ENCODE peak calls at places on chromosomes 6 and 20, in ten cellular contexts. One of them, this sample, is unnamed.
A peak's percentile ranks its signal among the peaks of the same experiment; 100 is the strongest.

GRCh38 chr6:157029980-157030690 is 253.0 kb downstream of the ARID1B start:
- DNase-seq in prostate gland: no peak
- DNase-seq in right lobe of liver: no peak
- DNase-seq in transverse colon: no peak
- DNase-seq in lower leg skin: no peak
- DNase-seq in uterus: no peak
- DNase-seq in A549: no peak
- DNase-seq in HepG2: no peak
- DNase-seq in stomach: no peak
- DNase-seq in thyroid gland: no peak
- DNase-seq in this sample: no peak

GRCh38 chr20:1443085-1443484 is 23.6 kb downstream of the NSFL1C start:
- DNase-seq in prostate gland: no peak
- DNase-seq in right lobe of liver: no peak
- DNase-seq in transverse colon: no peak
- DNase-seq in lower leg skin: no peak
- DNase-seq in uterus: no peak
- DNase-seq in A549: no peak
- DNase-seq in HepG2: no peak
- DNase-seq in stomach: no peak
- DNase-seq in thyroid gland: no peak
- DNase-seq in this sample: no peak

GRCh38 chr6:165936096-165936495 is 231.6 kb downstream of the TBXT start:
- DNase-seq in prostate gland: no peak
- DNase-seq in right lobe of liver: no peak
- DNase-seq in transverse colon: no peak
- DNase-seq in lower leg skin: no peak
- DNase-seq in uterus: no peak
- DNase-seq in A549: no peak
- DNase-seq in HepG2: no peak
- DNase-seq in stomach: no peak
- DNase-seq in thyroid gland: no peak
- DNase-seq in this sample: no peak

GRCh38 chr6:72826744-72827438 is 205.0 kb downstream of the KCNQ5 start:
- DNase-seq in prostate gland: no peak
- DNase-seq in right lobe of liver: no peak
- DNase-seq in transverse colon: no peak
- DNase-seq in lower leg skin: no peak
- DNase-seq in uterus: no peak
- DNase-seq in A549: no peak
- DNase-seq in HepG2: no peak
- DNase-seq in stomach: no peak
- DNase-seq in thyroid gland: no peak
- DNase-seq in this sample: no peak

GRCh38 chr6:113299526-113299925 is 557.6 kb upstream of the MARCKS start:
- DNase-seq in prostate gland: no peak
- DNase-seq in right lobe of liver: no peak
- DNase-seq in transverse colon: no peak
- DNase-seq in lower leg skin: no peak
- DNase-seq in uterus: no peak
- DNase-seq in A549: no peak
- DNase-seq in HepG2: no peak
- DNase-seq in stomach: no peak
- DNase-seq in thyroid gland: no peak
- DNase-seq in this sample: no peak

GRCh38 chr6:84061174-84061573 is 27.6 kb downstream of the MRAP2 start:
- DNase-seq in prostate gland: no peak
- DNase-seq in right lobe of liver: no peak
- DNase-seq in transverse colon: no peak
- DNase-seq in lower leg skin: no peak
- DNase-seq in uterus: no peak
- DNase-seq in A549: no peak
- DNase-seq in HepG2: no peak
- DNase-seq in stomach: no peak
- DNase-seq in thyroid gland: no peak
- DNase-seq in this sample: no peak

GRCh38 chr20:1369970-1370369 is 22.9 kb downstream of the FKBP1A start:
- DNase-seq in prostate gland: no peak
- DNase-seq in right lobe of liver: no peak
- DNase-seq in transverse colon: no peak
- DNase-seq in lower leg skin: no peak
- DNase-seq in uterus: no peak
- DNase-seq in A549: no peak
- DNase-seq in HepG2: no peak
- DNase-seq in stomach: no peak
- DNase-seq in thyroid gland: no peak
- DNase-seq in this sample: no peak

GRCh38 chr6:111468329-111469012 is 14.5 kb downstream of the REV3L start:
- DNase-seq in prostate gland: no peak
- DNase-seq in right lobe of liver: no peak
- DNase-seq in transverse colon: no peak
- DNase-seq in lower leg skin: no peak
- DNase-seq in uterus: no peak
- DNase-seq in A549: no peak
- DNase-seq in HepG2: no peak
- DNase-seq in stomach: no peak
- DNase-seq in thyroid gland: peak; percentile 23
- DNase-seq in this sample: no peak

GRCh38 chr6:67759001-67759400 is 876.1 kb upstream of the ADGRB3 start:
- DNase-seq in prostate gland: no peak
- DNase-seq in right lobe of liver: no peak
- DNase-seq in transverse colon: no peak
- DNase-seq in lower leg skin: no peak
- DNase-seq in uterus: no peak
- DNase-seq in A549: no peak
- DNase-seq in HepG2: no peak
- DNase-seq in stomach: no peak
- DNase-seq in thyroid gland: no peak
- DNase-seq in this sample: no peak

GRCh38 chr6:146095481-146095880 is 66.6 kb downstream of the GRM1 start:
- DNase-seq in prostate gland: no peak
- DNase-seq in right lobe of liver: no peak
- DNase-seq in transverse colon: no peak
- DNase-seq in lower leg skin: no peak
- DNase-seq in uterus: no peak
- DNase-seq in A549: no peak
- DNase-seq in HepG2: no peak
- DNase-seq in stomach: no peak
- DNase-seq in thyroid gland: no peak
- DNase-seq in this sample: no peak

GRCh38 chr6:41177287-41177686 is 14.4 kb upstream of the TREM2 start:
- DNase-seq in prostate gland: no peak
- DNase-seq in right lobe of liver: no peak
- DNase-seq in transverse colon: no peak
- DNase-seq in lower leg skin: no peak
- DNase-seq in uterus: no peak
- DNase-seq in A549: no peak
- DNase-seq in HepG2: no peak
- DNase-seq in stomach: no peak
- DNase-seq in thyroid gland: no peak
- DNase-seq in this sample: no peak

GRCh38 chr6:97405818-97406409 is 122.9 kb upstream of the MMS22L start:
- DNase-seq in prostate gland: no peak
- DNase-seq in right lobe of liver: no peak
- DNase-seq in transverse colon: no peak
- DNase-seq in lower leg skin: no peak
- DNase-seq in uterus: no peak
- DNase-seq in A549: no peak
- DNase-seq in HepG2: no peak
- DNase-seq in stomach: no peak
- DNase-seq in thyroid gland: no peak
- DNase-seq in this sample: no peak

GRCh38 chr6:29965873-29966601 is 23.7 kb downstream of the HLA-A start:
- DNase-seq in prostate gland: peak; percentile 57
- DNase-seq in right lobe of liver: peak; percentile 94
- DNase-seq in transverse colon: peak; percentile 91
- DNase-seq in lower leg skin: peak; percentile 95
- DNase-seq in uterus: peak; percentile 75
- DNase-seq in A549: peak; percentile 78
- DNase-seq in HepG2: peak; percentile 95
- DNase-seq in stomach: peak; percentile 92
- DNase-seq in thyroid gland: peak; percentile 96
- DNase-seq in this sample: peak; percentile 65

GRCh38 chr6:137874204-137875001 is 7.3 kb downstream of the TNFAIP3 start:
- DNase-seq in prostate gland: no peak
- DNase-seq in right lobe of liver: no peak
- DNase-seq in transverse colon: peak; percentile 40
- DNase-seq in lower leg skin: no peak
- DNase-seq in uterus: no peak
- DNase-seq in A549: peak; percentile 31
- DNase-seq in HepG2: no peak
- DNase-seq in stomach: peak; percentile 31
- DNase-seq in thyroid gland: no peak
- DNase-seq in this sample: no peak

GRCh38 chr20:62136283-62137091 is 6.7 kb downstream of the PSMA7 start:
- DNase-seq in prostate gland: peak; percentile 65
- DNase-seq in right lobe of liver: no peak
- DNase-seq in transverse colon: peak; percentile 72
- DNase-seq in lower leg skin: peak; percentile 94
- DNase-seq in uterus: peak; percentile 61
- DNase-seq in A549: peak; percentile 78
- DNase-seq in HepG2: peak; percentile 74
- DNase-seq in stomach: peak; percentile 77
- DNase-seq in thyroid gland: peak; percentile 79
- DNase-seq in this sample: no peak

GRCh38 chr6:108714012-108714773 is 134.0 kb upstream of the ARMC2 start:
- DNase-seq in prostate gland: no peak
- DNase-seq in right lobe of liver: no peak
- DNase-seq in transverse colon: no peak
- DNase-seq in lower leg skin: no peak
- DNase-seq in uterus: peak; percentile 43
- DNase-seq in A549: no peak
- DNase-seq in HepG2: no peak
- DNase-seq in stomach: no peak
- DNase-seq in thyroid gland: no peak
- DNase-seq in this sample: no peak

GRCh38 chr6:71012871-71013456 is 56.1 kb upstream of the B3GAT2 start:
- DNase-seq in prostate gland: peak; percentile 32
- DNase-seq in right lobe of liver: no peak
- DNase-seq in transverse colon: no peak
- DNase-seq in lower leg skin: no peak
- DNase-seq in uterus: no peak
- DNase-seq in A549: peak; percentile 45
- DNase-seq in HepG2: peak; percentile 57
- DNase-seq in stomach: no peak
- DNase-seq in thyroid gland: no peak
- DNase-seq in this sample: peak; percentile 24

GRCh38 chr6:11139051-11139960 is 27.8 kb upstream of the ERVFRD-1 start:
- DNase-seq in prostate gland: no peak
- DNase-seq in right lobe of liver: no peak
- DNase-seq in transverse colon: no peak
- DNase-seq in lower leg skin: no peak
- DNase-seq in uterus: no peak
- DNase-seq in A549: no peak
- DNase-seq in HepG2: no peak
- DNase-seq in stomach: no peak
- DNase-seq in thyroid gland: no peak
- DNase-seq in this sample: no peak

GRCh38 chr6:163021054-163021453 is 293.3 kb downstream of the PACRG start:
- DNase-seq in prostate gland: no peak
- DNase-seq in right lobe of liver: no peak
- DNase-seq in transverse colon: no peak
- DNase-seq in lower leg skin: no peak
- DNase-seq in uterus: no peak
- DNase-seq in A549: no peak
- DNase-seq in HepG2: no peak
- DNase-seq in stomach: no peak
- DNase-seq in thyroid gland: no peak
- DNase-seq in this sample: no peak
- TF ChIP-seq POLR2A in prostate gland: no peak
- TF ChIP-seq POLR2A in right lobe of liver: no peak
- TF ChIP-seq POLR2A in transverse colon: no peak
- TF ChIP-seq POLR2A in lower leg skin: no peak
- TF ChIP-seq POLR2A in uterus: no peak
- TF ChIP-seq POLR2A in A549: no peak
- TF ChIP-seq POLR2A in HepG2: no peak
- TF ChIP-seq POLR2A in stomach: no peak
- TF ChIP-seq POLR2A in thyroid gland: no peak
- TF ChIP-seq POLR2A in this sample: no peak

DNA sequence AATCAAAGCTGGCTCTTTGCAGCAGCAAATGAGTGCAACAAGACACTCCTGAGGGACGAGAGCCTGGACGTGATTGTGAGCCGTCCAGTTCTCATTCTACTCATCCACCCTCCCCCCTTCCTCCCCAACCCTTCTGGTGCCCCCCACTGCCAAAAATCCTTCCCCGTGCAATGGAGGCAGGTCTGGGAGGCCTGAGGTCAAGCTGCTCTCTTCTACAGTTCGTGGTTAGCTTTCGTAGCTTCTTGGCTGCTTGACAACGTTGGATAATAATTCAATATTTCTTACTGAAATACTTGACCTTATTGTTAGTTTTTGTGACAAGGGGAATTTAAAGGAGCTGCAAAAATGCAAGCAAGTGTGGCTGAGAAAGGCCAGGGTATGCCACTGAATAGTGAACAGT is 185.4 kb upstream of the SUPT3H start:
- DNase-seq in prostate gland: no peak
- DNase-seq in right lobe of liver: no peak
- DNase-seq in transverse colon: no peak
- DNase-seq in lower leg skin: no peak
- DNase-seq in uterus: peak; percentile 27
- DNase-seq in A549: no peak
- DNase-seq in HepG2: no peak
- DNase-seq in stomach: no peak
- DNase-seq in thyroid gland: no peak
- DNase-seq in this sample: no peak
- TF ChIP-seq POLR2A in prostate gland: no peak
- TF ChIP-seq POLR2A in right lobe of liver: no peak
- TF ChIP-seq POLR2A in transverse colon: no peak
- TF ChIP-seq POLR2A in lower leg skin: no peak
- TF ChIP-seq POLR2A in uterus: no peak
- TF ChIP-seq POLR2A in A549: no peak
- TF ChIP-seq POLR2A in HepG2: no peak
- TF ChIP-seq POLR2A in stomach: no peak
- TF ChIP-seq POLR2A in thyroid gland: no peak
- TF ChIP-seq POLR2A in this sample: no peak

GRCh38 chr20:46406200-46406985 is at the start of gene ELMO2:
- DNase-seq in prostate gland: peak; percentile 99
- DNase-seq in right lobe of liver: peak; percentile 98
- DNase-seq in transverse colon: peak; percentile 98
- DNase-seq in lower leg skin: peak; percentile 99
- DNase-seq in uterus: peak; percentile 96
- DNase-seq in A549: peak; percentile 95
- DNase-seq in HepG2: peak; percentile 99
- DNase-seq in stomach: peak; percentile 99
- DNase-seq in thyroid gland: peak; percentile 100
- DNase-seq in this sample: peak; percentile 91
- TF ChIP-seq POLR2A in prostate gland: peak; percentile 69
- TF ChIP-seq POLR2A in right lobe of liver: peak; percentile 77
- TF ChIP-seq POLR2A in transverse colon: peak; percentile 59
- TF ChIP-seq POLR2A in lower leg skin: no peak
- TF ChIP-seq POLR2A in uterus: no peak
- TF ChIP-seq POLR2A in A549: peak; percentile 44
- TF ChIP-seq POLR2A in HepG2: peak; percentile 53
- TF ChIP-seq POLR2A in stomach: no peak
- TF ChIP-seq POLR2A in thyroid gland: peak; percentile 70
- TF ChIP-seq POLR2A in this sample: peak; percentile 57

DNA sequence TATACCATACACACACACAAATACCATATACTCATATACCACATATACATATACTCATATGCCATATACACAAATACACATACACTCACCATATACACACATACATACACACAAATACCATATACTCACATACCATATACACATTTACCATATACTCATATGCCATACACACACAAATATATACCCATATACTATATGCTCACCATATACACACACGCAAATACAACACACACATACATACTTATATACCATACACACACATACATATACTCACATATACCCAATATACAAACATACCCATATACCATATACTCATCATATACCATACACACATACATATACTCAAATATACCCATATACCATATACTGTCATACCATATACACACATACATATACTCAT is 99.2 kb downstream of the ZMYND8 start:
- DNase-seq in prostate gland: no peak
- DNase-seq in right lobe of liver: no peak
- DNase-seq in transverse colon: no peak
- DNase-seq in lower leg skin: no peak
- DNase-seq in uterus: no peak
- DNase-seq in A549: no peak
- DNase-seq in HepG2: no peak
- DNase-seq in stomach: no peak
- DNase-seq in thyroid gland: no peak
- DNase-seq in this sample: no peak
- TF ChIP-seq POLR2A in prostate gland: no peak
- TF ChIP-seq POLR2A in right lobe of liver: no peak
- TF ChIP-seq POLR2A in transverse colon: no peak
- TF ChIP-seq POLR2A in lower leg skin: no peak
- TF ChIP-seq POLR2A in uterus: no peak
- TF ChIP-seq POLR2A in A549: no peak
- TF ChIP-seq POLR2A in HepG2: no peak
- TF ChIP-seq POLR2A in stomach: no peak
- TF ChIP-seq POLR2A in thyroid gland: no peak
- TF ChIP-seq POLR2A in this sample: no peak